ENCODE peak calls at places on chromosome 1, in ten cellular contexts. One of them, this sample, is unnamed.
A peak's percentile ranks its signal among the peaks of the same experiment; 100 is the strongest.

GRCh38 chr1:207316141-207316540 is 5.3 kb upstream of the CD55 start:
- DNase-seq in H54: no peak
- DNase-seq in hippocampal formation: no peak
- DNase-seq in progenitor cell of endocrine pancreas: no peak
- DNase-seq in T-helper 17 cell: no peak
- DNase-seq in IMR-90: no peak
- DNase-seq in mesenchymal stem cell: no peak
- DNase-seq in non-pigmented ciliary epithelial cell: no peak
- DNase-seq in NCI-H2029: no peak
- DNase-seq in CD8-positive, alpha-beta T cell: no peak
- DNase-seq in this sample: no peak

GRCh38 chr1:87632232-87632631 is 303.6 kb downstream of the LMO4 start:
- DNase-seq in H54: no peak
- DNase-seq in NCI-H2029: no peak
- DNase-seq in CD8-positive, alpha-beta T cell: no peak
- DNase-seq in mesenchymal stem cell: no peak
- DNase-seq in progenitor cell of endocrine pancreas: no peak
- DNase-seq in IMR-90: no peak
- DNase-seq in non-pigmented ciliary epithelial cell: no peak
- DNase-seq in T-helper 17 cell: no peak
- DNase-seq in hippocampal formation: no peak
- DNase-seq in this sample: no peak

GRCh38 chr1:157852476-157852875 is 10.9 kb upstream of the CD5L start:
- DNase-seq in mesenchymal stem cell: no peak
- DNase-seq in CD8-positive, alpha-beta T cell: no peak
- DNase-seq in progenitor cell of endocrine pancreas: no peak
- DNase-seq in hippocampal formation: no peak
- DNase-seq in non-pigmented ciliary epithelial cell: peak; percentile 34
- DNase-seq in NCI-H2029: peak; percentile 45
- DNase-seq in H54: no peak
- DNase-seq in T-helper 17 cell: no peak
- DNase-seq in IMR-90: peak; percentile 34
- DNase-seq in this sample: no peak

GRCh38 chr1:16167331-16168143 is 11.7 kb upstream of the EPHA2 start:
- DNase-seq in mesenchymal stem cell: peak; percentile 56
- DNase-seq in NCI-H2029: no peak
- DNase-seq in T-helper 17 cell: peak; percentile 61
- DNase-seq in CD8-positive, alpha-beta T cell: peak; percentile 76
- DNase-seq in hippocampal formation: no peak
- DNase-seq in IMR-90: no peak
- DNase-seq in H54: no peak
- DNase-seq in non-pigmented ciliary epithelial cell: no peak
- DNase-seq in progenitor cell of endocrine pancreas: peak; percentile 65
- DNase-seq in this sample: no peak

GRCh38 chr1:101953623-101954022 is 43.1 kb downstream of the OLFM3 start:
- DNase-seq in progenitor cell of endocrine pancreas: no peak
- DNase-seq in CD8-positive, alpha-beta T cell: no peak
- DNase-seq in H54: no peak
- DNase-seq in mesenchymal stem cell: no peak
- DNase-seq in IMR-90: no peak
- DNase-seq in non-pigmented ciliary epithelial cell: no peak
- DNase-seq in NCI-H2029: no peak
- DNase-seq in T-helper 17 cell: no peak
- DNase-seq in hippocampal formation: no peak
- DNase-seq in this sample: no peak

GRCh38 chr1:189606795-189607476 is 870.7 kb downstream of the BRINP3 start:
- DNase-seq in IMR-90: peak; percentile 89
- DNase-seq in T-helper 17 cell: no peak
- DNase-seq in CD8-positive, alpha-beta T cell: no peak
- DNase-seq in non-pigmented ciliary epithelial cell: peak; percentile 78
- DNase-seq in mesenchymal stem cell: peak; percentile 14
- DNase-seq in NCI-H2029: no peak
- DNase-seq in progenitor cell of endocrine pancreas: no peak
- DNase-seq in hippocampal formation: no peak
- DNase-seq in H54: no peak
- DNase-seq in this sample: no peak

GRCh38 chr1:91171906-91172305 is 150.1 kb upstream of the ZNF644 start:
- DNase-seq in mesenchymal stem cell: no peak
- DNase-seq in NCI-H2029: no peak
- DNase-seq in T-helper 17 cell: no peak
- DNase-seq in H54: no peak
- DNase-seq in hippocampal formation: no peak
- DNase-seq in IMR-90: no peak
- DNase-seq in CD8-positive, alpha-beta T cell: no peak
- DNase-seq in non-pigmented ciliary epithelial cell: no peak
- DNase-seq in progenitor cell of endocrine pancreas: no peak
- DNase-seq in this sample: peak; percentile 44

GRCh38 chr1:213586609-213586972 is 401.2 kb upstream of the PROX1 start:
- DNase-seq in CD8-positive, alpha-beta T cell: no peak
- DNase-seq in mesenchymal stem cell: no peak
- DNase-seq in IMR-90: no peak
- DNase-seq in NCI-H2029: no peak
- DNase-seq in hippocampal formation: no peak
- DNase-seq in non-pigmented ciliary epithelial cell: no peak
- DNase-seq in H54: no peak
- DNase-seq in progenitor cell of endocrine pancreas: no peak
- DNase-seq in T-helper 17 cell: no peak
- DNase-seq in this sample: no peak